ENCODE peak calls at places on chromosome 1, in ten cellular contexts. I is GM10248; H is AG09319; Z is activated T-cell treated with anti-CD3 and anti-CD28 coated beads, Interleukin-2, amount 50 U/mL, for 72 hours; E is cortex of kidney; C is stimulated activated CD8-positive, alpha-beta memory T cell treated with anti-CD3 and anti-CD28 coated beads, Interleukin-4, amount 100 ng/mL, for 24 hours; D is stimulated activated CD4-positive, alpha-beta T cell treated with anti-CD3 and anti-CD28 coated beads, Interleukin-4, amount 100 ng/mL, for 48 hours; J is uterus; Y is occipital lobe; A is KBM-7. W is an unnamed sample.

GRCh38 chr1:16618719-16619118 is 5.4 kb upstream of the NBPF1 start:
- DNase-seq in D (no peak), J (peak; percentile 26), Y (no peak), E (no peak), A (no peak), I (no peak), H (no peak), Z (no peak), C (no peak), W (no peak)

GRCh38 chr1:38786040-38786436 is 73.5 kb downstream of the RRAGC start:
- DNase-seq in A (no peak), H (no peak), Z (no peak), E (no peak), I (no peak), J (no peak), C (no peak), Y (no peak), D (no peak), W (peak; percentile 73)

GRCh38 chr1:230308039-230308438 is 118.1 kb downstream of the PGBD5 start:
- DNase-seq in H (peak; percentile 11), Z (no peak), E (no peak), J (peak; percentile 91), I (no peak), C (no peak), A (no peak), D (no peak), Y (no peak), W (peak; percentile 55)

GRCh38 chr1:76267631-76268030 is 193.1 kb downstream of the ST6GALNAC3 start:
- DNase-seq in H (no peak), A (no peak), E (no peak), J (no peak), D (no peak), Z (no peak), I (no peak), Y (no peak), C (no peak), W (no peak)

GRCh38 chr1:89781494-89782126 is 39.2 kb upstream of the LRRC8D start:
- DNase-seq in C (peak; percentile 63), E (no peak), Z (peak; percentile 77), H (no peak), D (peak; percentile 66), I (peak; percentile 41), A (no peak), J (no peak), Y (no peak), W (peak; percentile 63)

GRCh38 chr1:85344256-85344694 is 67.8 kb upstream of the BCL10 start:
- DNase-seq in C (no peak), D (no peak), I (peak; percentile 21), E (no peak), Z (no peak), J (no peak), H (no peak), A (no peak), Y (no peak), W (peak; percentile 41)

GRCh38 chr1:67760030-67760821 is 73.0 kb downstream of the GNG12 start:
- DNase-seq in I (peak; percentile 78), D (peak; percentile 43), A (peak; percentile 76), H (no peak), Z (peak; percentile 54), J (peak; percentile 64), Y (no peak), E (no peak), C (no peak), W (peak; percentile 92)

GRCh38 chr1:202367200-202367742 is 18.8 kb downstream of the PPP1R12B start:
- DNase-seq in E (no peak), C (no peak), H (peak; percentile 40), Y (no peak), I (no peak), A (no peak), J (no peak), Z (no peak), D (no peak), W (no peak)

GRCh38 chr1:236044346-236044745 is 20.5 kb downstream of the NID1 start:
- DNase-seq in J (no peak), H (no peak), E (no peak), I (no peak), Z (no peak), C (no peak), D (no peak), A (no peak), Y (no peak), W (no peak)

GRCh38 chr1:12608311-12608957 is 9.6 kb downstream of the DHRS3 start:
- DNase-seq in E (no peak), D (no peak), I (no peak), C (no peak), Z (no peak), Y (no peak), H (no peak), A (no peak), J (no peak), W (no peak)

GRCh38 chr1:206713070-206713469 is 28.4 kb downstream of the MAPKAPK2 start:
- DNase-seq in E (no peak), J (no peak), C (no peak), D (no peak), H (no peak), A (no peak), Z (peak; percentile 38), I (no peak), Y (no peak), W (no peak)

GRCh38 chr1:37064059-37064458 is 29.7 kb upstream of the GRIK3 start:
- DNase-seq in Z (no peak), C (no peak), J (no peak), I (no peak), A (no peak), Y (no peak), D (no peak), E (no peak), H (no peak), W (no peak)

GRCh38 chr1:66070491-66070890 is 277.8 kb downstream of the PDE4B start:
- DNase-seq in H (no peak), A (no peak), Z (no peak), E (no peak), D (no peak), Y (no peak), I (no peak), J (no peak), C (no peak), W (no peak)

GRCh38 chr1:112093372-112093694 is 103.9 kb upstream of the KCND3 start:
- DNase-seq in Y (no peak), Z (no peak), A (no peak), D (no peak), E (no peak), C (no peak), J (no peak), H (no peak), I (no peak), W (no peak)

GRCh38 chr1:67683306-67683705 is 1.7 kb upstream of the GADD45A start:
- DNase-seq in J (no peak), Y (no peak), C (no peak), I (no peak), E (no peak), D (no peak), H (no peak), A (no peak), Z (no peak), W (no peak)

GRCh38 chr1:246072456-246072855 is 434.6 kb downstream of the SMYD3 start:
- DNase-seq in D (no peak), Y (no peak), H (no peak), E (no peak), C (no peak), J (no peak), A (no peak), Z (no peak), I (no peak), W (no peak)

GRCh38 chr1:208242829-208243521 is 1.2 kb downstream of the PLXNA2 start:
- DNase-seq in H (no peak), A (peak; percentile 37), J (no peak), E (no peak), C (no peak), Z (no peak), Y (no peak), D (no peak), I (no peak), W (no peak)

GRCh38 chr1:150563340-150564038 is 14.3 kb downstream of the ADAMTSL4 start:
- DNase-seq in A (no peak), C (no peak), H (no peak), E (no peak), J (peak; percentile 52), D (no peak), I (peak; percentile 43), Y (no peak), Z (peak; percentile 66), W (no peak)

GRCh38 chr1:83593073-83593472 is 405.9 kb downstream of the TTLL7 start:
- DNase-seq in H (no peak), Y (no peak), Z (no peak), A (no peak), J (no peak), E (no peak), D (no peak), C (no peak), I (no peak), W (no peak)

GRCh38 chr1:241749041-241749798 is 97.1 kb downstream of the WDR64 start:
- DNase-seq in C (no peak), Z (no peak), H (no peak), A (no peak), I (no peak), J (no peak), D (no peak), E (no peak), Y (no peak), W (no peak)

GRCh38 chr1:248183996-248184395 is 9.4 kb downstream of the OR2M2 start:
- DNase-seq in H (no peak), I (no peak), E (no peak), J (no peak), Y (no peak), C (no peak), Z (no peak), A (no peak), D (no peak), W (no peak)

GRCh38 chr1:94592566-94592920 is 51.0 kb upstream of the F3 start:
- DNase-seq in A (no peak), Y (no peak), C (no peak), Z (no peak), J (no peak), I (no peak), H (no peak), D (no peak), E (no peak), W (no peak)

GRCh38 chr1:227557962-227558806 is 5.2 kb upstream of the ZNF678 start:
- DNase-seq in C (no peak), D (no peak), H (no peak), Z (no peak), J (no peak), I (no peak), Y (no peak), E (no peak), A (no peak), W (no peak)

GRCh38 chr1:33170351-33171274 is 11.2 kb downstream of the TRIM62 start:
- DNase-seq in I (no peak), Z (no peak), A (no peak), J (no peak), C (no peak), H (no peak), D (no peak), E (no peak), Y (peak; percentile 19), W (no peak)

GRCh38 chr1:111904478-111905218 is 84.8 kb downstream of the KCND3 start:
- DNase-seq in A (no peak), Z (peak; percentile 48), E (no peak), C (no peak), D (peak; percentile 2), Y (peak; percentile 62), J (no peak), I (no peak), H (no peak), W (no peak)

GRCh38 chr1:1431845-1432565 is 3.5 kb upstream of the VWA1 start:
- DNase-seq in C (no peak), J (peak; percentile 63), A (no peak), Z (no peak), I (no peak), Y (no peak), D (no peak), H (no peak), E (no peak), W (no peak)

GRCh38 chr1:38003261-38004250 is 1.8 kb downstream of the FHL3 start:
- DNase-seq in J (peak; percentile 54), E (no peak), Y (no peak), C (no peak), H (no peak), D (no peak), Z (no peak), A (peak; percentile 40), I (no peak), W (no peak)

W was measured in SW480.